ENCODE peak calls at places on chromosomes 3 and 15, in six cellular contexts. One of them, this sample, is unnamed.

GRCh38 chr15:40922608-40923005 is 6.5 kb upstream of the DLL4 start:
- DNase-seq in retinal pigment epithelial cell: no peak
- DNase-seq in CD8-positive, alpha-beta T cell: no peak
- DNase-seq in KBM-7: no peak
- DNase-seq in fibroblast of lung: no peak
- DNase-seq in mucosa of gallbladder: no peak
- DNase-seq in this sample: no peak

GRCh38 chr3:117059990-117060338 is 350.4 kb downstream of the TUSC7 start:
- DNase-seq in retinal pigment epithelial cell: no peak
- DNase-seq in CD8-positive, alpha-beta T cell: no peak
- DNase-seq in KBM-7: no peak
- DNase-seq in mucosa of gallbladder: no peak
- DNase-seq in fibroblast of lung: no peak
- DNase-seq in this sample: no peak

GRCh38 chr15:35630570-35630969 is 84.6 kb upstream of the DPH6 start:
- DNase-seq in retinal pigment epithelial cell: no peak
- DNase-seq in KBM-7: no peak
- DNase-seq in fibroblast of lung: no peak
- DNase-seq in mucosa of gallbladder: peak
- DNase-seq in CD8-positive, alpha-beta T cell: no peak
- DNase-seq in this sample: no peak

GRCh38 chr3:140552898-140553297 is 125.0 kb upstream of the TRIM42 start:
- DNase-seq in CD8-positive, alpha-beta T cell: no peak
- DNase-seq in fibroblast of lung: no peak
- DNase-seq in KBM-7: no peak
- DNase-seq in mucosa of gallbladder: no peak
- DNase-seq in retinal pigment epithelial cell: no peak
- DNase-seq in this sample: peak

GRCh38 chr3:62007036-62007435 is 366.3 kb downstream of the FEZF2 start:
- DNase-seq in KBM-7: no peak
- DNase-seq in mucosa of gallbladder: no peak
- DNase-seq in retinal pigment epithelial cell: no peak
- DNase-seq in fibroblast of lung: peak
- DNase-seq in CD8-positive, alpha-beta T cell: no peak
- DNase-seq in this sample: no peak

GRCh38 chr3:9298236-9298635 is 48.8 kb upstream of the SRGAP3 start:
- DNase-seq in KBM-7: no peak
- DNase-seq in retinal pigment epithelial cell: no peak
- DNase-seq in fibroblast of lung: no peak
- DNase-seq in CD8-positive, alpha-beta T cell: no peak
- DNase-seq in mucosa of gallbladder: no peak
- DNase-seq in this sample: no peak

GRCh38 chr15:90322531-90322930 is 29.6 kb upstream of the ZNF774 start:
- DNase-seq in retinal pigment epithelial cell: no peak
- DNase-seq in mucosa of gallbladder: no peak
- DNase-seq in CD8-positive, alpha-beta T cell: no peak
- DNase-seq in KBM-7: no peak
- DNase-seq in fibroblast of lung: no peak
- DNase-seq in this sample: peak

GRCh38 chr3:3798641-3799113 is 554 bp upstream of the LRRN1 start:
- DNase-seq in fibroblast of lung: no peak
- DNase-seq in mucosa of gallbladder: peak
- DNase-seq in KBM-7: peak
- DNase-seq in retinal pigment epithelial cell: peak
- DNase-seq in CD8-positive, alpha-beta T cell: peak
- DNase-seq in this sample: no peak

GRCh38 chr3:193773266-193774183 is 180.5 kb downstream of the OPA1 start:
- DNase-seq in KBM-7: no peak
- DNase-seq in CD8-positive, alpha-beta T cell: no peak
- DNase-seq in mucosa of gallbladder: no peak
- DNase-seq in fibroblast of lung: no peak
- DNase-seq in retinal pigment epithelial cell: no peak
- DNase-seq in this sample: no peak

GRCh38 chr15:31459011-31459748 is 132.5 kb downstream of the KLF13 start:
- DNase-seq in retinal pigment epithelial cell: no peak
- DNase-seq in fibroblast of lung: no peak
- DNase-seq in KBM-7: no peak
- DNase-seq in mucosa of gallbladder: no peak
- DNase-seq in CD8-positive, alpha-beta T cell: no peak
- DNase-seq in this sample: no peak

GRCh38 chr3:150158974-150159625 is 188.4 kb upstream of the PFN2 start:
- DNase-seq in fibroblast of lung: no peak
- DNase-seq in CD8-positive, alpha-beta T cell: no peak
- DNase-seq in KBM-7: no peak
- DNase-seq in mucosa of gallbladder: no peak
- DNase-seq in retinal pigment epithelial cell: no peak
- DNase-seq in this sample: no peak

GRCh38 chr3:19149388-19149787 is 1.1 kb downstream of the KCNH8 start:
- DNase-seq in mucosa of gallbladder: peak
- DNase-seq in KBM-7: peak
- DNase-seq in fibroblast of lung: peak
- DNase-seq in retinal pigment epithelial cell: peak
- DNase-seq in CD8-positive, alpha-beta T cell: no peak
- DNase-seq in this sample: no peak

GRCh38 chr3:175737646-175738572 is 878.8 kb downstream of the NAALADL2 start:
- DNase-seq in KBM-7: no peak
- DNase-seq in fibroblast of lung: no peak
- DNase-seq in mucosa of gallbladder: no peak
- DNase-seq in CD8-positive, alpha-beta T cell: no peak
- DNase-seq in retinal pigment epithelial cell: no peak
- DNase-seq in this sample: no peak

GRCh38 chr3:112117826-112118571 is 15.0 kb downstream of the GCSAM start:
- DNase-seq in KBM-7: peak
- DNase-seq in fibroblast of lung: no peak
- DNase-seq in retinal pigment epithelial cell: no peak
- DNase-seq in CD8-positive, alpha-beta T cell: no peak
- DNase-seq in mucosa of gallbladder: no peak
- DNase-seq in this sample: no peak

GRCh38 chr3:62585861-62586260 is 212.5 kb upstream of the FEZF2 start:
- DNase-seq in KBM-7: no peak
- DNase-seq in CD8-positive, alpha-beta T cell: no peak
- DNase-seq in retinal pigment epithelial cell: no peak
- DNase-seq in mucosa of gallbladder: no peak
- DNase-seq in fibroblast of lung: no peak
- DNase-seq in this sample: no peak

This sample was measured in coronary artery.